ENCODE peak calls at places on chromosomes 3 and 15, in four cellular contexts. One of them, this sample, is unnamed.

GRCh38 chr15:53811530-53811929 is 52.1 kb upstream of the WDR72 start:
- DNase-seq in K562: no peak
- DNase-seq in GM12878: no peak
- DNase-seq in H1: no peak
- DNase-seq in this sample: peak

GRCh38 chr3:134291300-134292254 is 40.9 kb upstream of the RYK start:
- DNase-seq in K562: no peak
- DNase-seq in H1: peak
- DNase-seq in GM12878: no peak
- DNase-seq in this sample: no peak

GRCh38 chr15:70056091-70056680 is 41.5 kb downstream of the TLE3 start:
- DNase-seq in GM12878: no peak
- DNase-seq in K562: no peak
- DNase-seq in H1: no peak
- DNase-seq in this sample: no peak

GRCh38 chr15:43868412-43868811 is 41.6 kb downstream of the WDR76 start:
- DNase-seq in GM12878: no peak
- DNase-seq in H1: no peak
- DNase-seq in K562: no peak
- DNase-seq in this sample: no peak

GRCh38 chr15:97684249-97684648 is 276.3 kb upstream of the ARRDC4 start:
- DNase-seq in H1: no peak
- DNase-seq in K562: no peak
- DNase-seq in GM12878: no peak
- DNase-seq in this sample: no peak

GRCh38 chr15:92909131-92909781 is 9.1 kb downstream of the CHD2 start:
- DNase-seq in H1: no peak
- DNase-seq in GM12878: no peak
- DNase-seq in K562: no peak
- DNase-seq in this sample: no peak

GRCh38 chr3:12695112-12695511 is 31.2 kb upstream of the RAF1 start:
- DNase-seq in H1: no peak
- DNase-seq in GM12878: no peak
- DNase-seq in K562: no peak
- DNase-seq in this sample: no peak

GRCh38 chr15:91032919-91033803 is 10.8 kb upstream of the VPS33B start:
- DNase-seq in H1: peak
- DNase-seq in K562: peak
- DNase-seq in GM12878: no peak
- DNase-seq in this sample: peak

GRCh38 chr3:108100906-108101305 is 10.1 kb upstream of the CD47 start:
- DNase-seq in K562: no peak
- DNase-seq in H1: no peak
- DNase-seq in GM12878: peak
- DNase-seq in this sample: no peak

GRCh38 chr3:173090492-173090891 is 50.5 kb downstream of the SPATA16 start:
- DNase-seq in K562: no peak
- DNase-seq in H1: no peak
- DNase-seq in GM12878: no peak
- DNase-seq in this sample: no peak

GRCh38 chr15:65762399-65762798 is 29.7 kb downstream of the DENND4A start:
- DNase-seq in K562: no peak
- DNase-seq in GM12878: no peak
- DNase-seq in H1: no peak
- DNase-seq in this sample: no peak

GRCh38 chr15:63881431-63881830 is 47.7 kb upstream of the HERC1 start:
- DNase-seq in H1: no peak
- DNase-seq in K562: no peak
- DNase-seq in GM12878: peak
- DNase-seq in this sample: no peak

GRCh38 chr3:70360985-70361384 is 48.5 kb upstream of the MDFIC2 start:
- DNase-seq in H1: no peak
- DNase-seq in K562: no peak
- DNase-seq in GM12878: peak
- DNase-seq in this sample: no peak

GRCh38 chr15:38458646-38459045 is 4.7 kb downstream of the FAM98B start:
- DNase-seq in K562: no peak
- DNase-seq in H1: no peak
- DNase-seq in GM12878: no peak
- DNase-seq in this sample: no peak

GRCh38 chr3:23580337-23580736 is 225.4 kb upstream of the UBE2E1 start:
- DNase-seq in K562: no peak
- DNase-seq in GM12878: no peak
- DNase-seq in H1: no peak
- DNase-seq in this sample: no peak

DNA sequence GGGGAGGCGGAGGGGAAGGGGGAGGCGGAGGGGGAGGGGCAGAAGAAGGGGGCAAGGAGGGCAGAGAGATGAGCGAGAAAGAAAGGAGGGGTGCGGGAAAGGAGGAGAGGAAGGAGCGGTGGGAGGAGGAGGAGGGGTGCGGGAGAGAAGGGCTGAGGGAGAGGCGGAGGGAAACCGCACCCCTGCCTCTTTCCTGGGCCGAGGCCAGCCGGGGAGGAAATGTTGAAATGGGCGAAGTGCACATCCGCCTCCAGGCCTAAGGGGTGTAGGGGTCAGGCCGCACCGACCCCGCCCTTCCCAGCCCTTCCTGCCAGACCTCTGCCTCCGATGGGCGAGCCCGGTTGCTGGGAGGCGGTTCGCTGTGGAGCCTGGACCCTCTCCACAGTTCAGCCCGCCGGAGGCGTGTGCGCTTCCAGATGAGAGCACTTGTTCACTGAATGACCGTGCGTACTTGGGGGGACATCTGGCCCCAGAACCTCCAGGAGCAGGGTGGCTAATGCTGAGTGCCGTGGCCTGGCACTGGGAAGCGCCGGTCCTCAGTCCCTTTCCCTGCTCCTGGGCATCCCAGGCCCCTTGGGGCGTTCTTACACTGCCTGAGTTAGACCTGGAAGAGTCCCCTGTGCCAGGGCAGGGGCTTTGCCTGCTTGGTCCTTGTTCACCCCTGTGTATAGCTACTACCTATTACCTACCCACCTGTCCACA is 110.3 kb upstream of the KLF13 start:
- DNase-seq in H1: peak
- DNase-seq in GM12878: no peak
- DNase-seq in K562: peak
- DNase-seq in this sample: peak
- TF ChIP-seq BRCA1 in H1: no peak
- TF ChIP-seq BRCA1 in GM12878: no peak
- TF ChIP-seq BRCA1 in K562: no peak
- TF ChIP-seq BRCA1 in this sample: no peak

DNA sequence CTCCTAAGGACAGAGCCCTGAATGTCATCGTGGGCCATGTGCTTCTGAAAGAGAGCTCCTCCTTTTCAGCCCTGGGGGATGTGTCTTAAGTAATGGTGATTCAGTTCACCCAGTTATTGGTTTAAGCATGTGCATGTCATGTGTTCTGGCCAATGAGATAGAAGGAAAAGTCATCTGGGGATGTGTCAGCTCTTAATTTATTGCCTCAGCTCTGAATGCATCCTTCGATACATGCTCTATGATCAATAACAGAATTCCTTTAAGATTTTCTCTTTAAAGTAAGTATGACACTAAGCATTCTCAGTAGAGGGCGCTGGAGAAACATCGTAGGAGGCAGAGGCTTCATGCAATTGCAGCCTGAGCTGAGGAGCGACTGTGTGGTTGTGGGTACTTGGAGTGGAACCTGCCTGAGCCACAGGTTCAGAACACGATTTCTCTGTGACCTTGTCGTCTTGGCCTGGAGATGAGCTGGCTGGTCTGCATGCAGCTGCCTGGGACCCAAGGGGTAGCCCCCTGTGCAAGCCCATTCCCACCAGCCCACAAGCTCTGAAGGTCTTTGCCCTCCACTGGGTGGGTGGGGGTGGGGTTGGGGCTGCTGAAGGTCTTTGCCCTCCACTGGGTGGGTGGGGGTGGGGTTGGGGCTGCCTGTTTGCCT is 69.5 kb downstream of the C3orf38 start:
- DNase-seq in K562: peak
- DNase-seq in GM12878: no peak
- DNase-seq in H1: peak
- DNase-seq in this sample: peak
- TF ChIP-seq BRCA1 in K562: no peak
- TF ChIP-seq BRCA1 in GM12878: no peak
- TF ChIP-seq BRCA1 in H1: no peak
- TF ChIP-seq BRCA1 in this sample: no peak

GRCh38 chr3:188581791-188582190 is 427.8 kb downstream of the LPP start:
- DNase-seq in K562: no peak
- DNase-seq in GM12878: no peak
- DNase-seq in H1: no peak
- DNase-seq in this sample: no peak

GRCh38 chr3:188575501-188575900 is 421.5 kb downstream of the LPP start:
- DNase-seq in K562: no peak
- DNase-seq in H1: no peak
- DNase-seq in GM12878: no peak
- DNase-seq in this sample: no peak

GRCh38 chr3:188581365-188581764 is 427.4 kb downstream of the LPP start:
- DNase-seq in K562: no peak
- DNase-seq in H1: no peak
- DNase-seq in GM12878: no peak
- DNase-seq in this sample: peak

GRCh38 chr3:188577539-188577938 is 423.6 kb downstream of the LPP start:
- DNase-seq in GM12878: no peak
- DNase-seq in K562: no peak
- DNase-seq in H1: no peak
- DNase-seq in this sample: no peak

GRCh38 chr3:188578579-188579363 is 424.8 kb downstream of the LPP start:
- DNase-seq in K562: no peak
- DNase-seq in GM12878: no peak
- DNase-seq in H1: no peak
- DNase-seq in this sample: no peak
- TF ChIP-seq BRCA1 in K562: no peak
- TF ChIP-seq BRCA1 in GM12878: no peak
- TF ChIP-seq BRCA1 in H1: no peak
- TF ChIP-seq BRCA1 in this sample: no peak

DNA sequence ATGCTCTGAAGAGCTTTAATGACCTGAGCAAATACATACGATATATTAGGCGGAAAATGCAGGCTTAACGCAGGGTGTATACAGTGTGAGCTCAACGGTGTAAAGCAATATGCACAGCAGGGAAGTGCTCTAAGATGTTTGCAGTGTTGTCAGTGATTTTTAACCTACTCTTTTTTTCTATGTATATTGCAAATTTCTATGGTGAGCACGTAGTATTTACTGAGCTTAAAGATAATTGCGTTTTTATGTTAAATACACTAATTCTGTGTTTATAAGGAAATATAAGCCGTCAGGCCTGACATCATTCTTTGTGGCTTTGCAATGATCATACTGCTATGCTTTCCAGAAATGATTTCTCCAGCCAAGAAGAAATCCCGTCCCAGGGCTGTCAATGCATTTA is 42.0 kb downstream of the DGKG start:
- DNase-seq in H1: no peak
- DNase-seq in K562: no peak
- DNase-seq in GM12878: no peak
- DNase-seq in this sample: no peak
- TF ChIP-seq BRCA1 in H1: no peak
- TF ChIP-seq BRCA1 in K562: no peak
- TF ChIP-seq BRCA1 in GM12878: no peak
- TF ChIP-seq BRCA1 in this sample: no peak

DNA sequence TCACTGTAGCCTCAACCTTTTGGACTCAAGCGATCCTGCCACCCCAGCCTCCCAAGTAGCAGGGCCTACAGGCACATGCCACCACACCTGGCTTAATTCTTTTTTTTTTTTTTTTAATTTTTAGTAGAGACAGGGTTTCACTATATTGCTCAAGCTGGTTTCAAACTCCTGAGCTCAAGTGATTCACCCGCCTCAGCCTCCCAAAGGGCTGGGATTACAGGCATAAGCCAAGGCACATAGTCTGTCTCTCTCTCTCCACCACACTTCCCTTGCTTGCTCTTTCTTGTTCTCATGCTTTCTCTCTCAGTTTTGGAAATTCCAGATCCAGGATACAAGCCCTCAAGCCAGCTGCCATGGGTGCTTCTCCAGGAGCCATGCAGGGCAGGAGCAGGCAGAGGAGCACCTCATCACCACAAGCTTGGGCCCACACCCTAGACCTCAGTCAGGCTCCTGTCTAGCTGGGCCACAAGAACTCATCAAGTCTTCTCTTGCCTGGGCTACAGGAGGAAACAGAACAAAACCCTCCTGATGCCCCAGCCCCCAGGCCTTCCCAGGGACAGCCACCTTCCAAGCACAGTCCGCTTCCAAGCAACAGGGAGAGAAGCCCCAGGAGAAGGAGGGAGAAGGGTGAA is 145.3 kb upstream of the LPP start:
- DNase-seq in GM12878: no peak
- DNase-seq in K562: no peak
- DNase-seq in H1: no peak
- DNase-seq in this sample: no peak
- TF ChIP-seq BRCA1 in GM12878: no peak
- TF ChIP-seq BRCA1 in K562: no peak
- TF ChIP-seq BRCA1 in H1: no peak
- TF ChIP-seq BRCA1 in this sample: no peak

DNA sequence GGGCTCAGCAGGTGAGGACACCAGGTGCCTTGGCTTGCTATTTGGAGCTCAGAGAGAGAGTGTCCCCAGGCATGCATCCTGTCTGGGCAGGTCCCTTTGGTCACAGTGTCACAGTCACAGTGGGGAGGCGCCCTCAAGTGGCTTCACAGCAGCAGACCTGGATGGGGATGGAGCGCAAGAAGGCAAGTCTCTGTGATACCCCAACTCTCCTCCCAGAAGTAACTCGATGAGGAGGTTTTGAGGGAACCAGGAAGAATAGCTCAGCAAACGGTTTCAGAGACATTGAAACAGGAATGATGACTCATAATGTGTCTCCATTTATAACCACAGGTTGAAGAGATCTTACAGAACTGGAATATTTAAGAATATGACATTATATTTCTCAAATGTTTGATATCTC is 66.5 kb upstream of the SH3GL3 start:
- DNase-seq in K562: peak
- DNase-seq in GM12878: peak
- DNase-seq in H1: no peak
- DNase-seq in this sample: peak
- TF ChIP-seq BRCA1 in K562: no peak
- TF ChIP-seq BRCA1 in GM12878: no peak
- TF ChIP-seq BRCA1 in H1: no peak
- TF ChIP-seq BRCA1 in this sample: no peak

DNA sequence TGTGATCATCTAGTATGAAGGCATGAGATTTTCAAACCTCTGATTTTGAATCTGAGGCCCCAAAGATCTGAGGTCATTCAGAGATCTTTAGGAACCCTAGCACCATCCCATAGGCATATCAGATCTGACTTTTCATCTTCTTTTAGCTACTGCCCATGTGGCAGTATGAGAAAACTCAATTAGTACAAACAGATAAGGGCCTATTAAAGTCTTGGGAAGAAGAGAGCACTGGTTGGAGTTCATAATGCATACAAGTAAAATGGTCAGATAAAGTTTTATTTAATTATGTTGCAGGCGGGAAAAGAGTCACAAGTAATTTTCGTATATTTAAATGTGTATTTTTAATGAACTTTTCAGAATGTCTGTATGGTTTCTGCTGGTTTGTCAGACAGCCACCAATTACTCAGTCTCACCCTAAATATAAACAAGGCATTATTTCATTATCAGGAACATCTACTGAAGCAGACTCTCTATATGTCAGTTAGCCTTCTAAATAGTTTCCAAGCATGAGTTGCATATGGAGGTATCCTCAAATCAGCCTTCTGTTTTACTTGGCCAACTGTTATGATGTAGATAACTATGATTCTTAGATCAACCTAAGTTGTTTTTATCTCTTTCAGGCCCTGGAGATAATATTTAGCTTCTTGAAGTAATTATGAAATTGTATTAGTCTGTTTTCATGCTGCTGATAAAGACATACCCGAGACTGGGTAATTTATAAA is 340.3 kb upstream of the TBC1D5 start:
- DNase-seq in H1: no peak
- DNase-seq in GM12878: no peak
- DNase-seq in K562: no peak
- DNase-seq in this sample: no peak
- TF ChIP-seq BRCA1 in H1: no peak
- TF ChIP-seq BRCA1 in GM12878: no peak
- TF ChIP-seq BRCA1 in K562: no peak
- TF ChIP-seq BRCA1 in this sample: no peak